ENCODE peak calls at places on chromosomes 11 and 22, in five cellular contexts. K is H54; R is NCI-H1436 treated with DMSO at 0.1 percent for 48 hours; G is activated naive CD8-positive, alpha-beta T cell treated with anti-CD3 and anti-CD28 coated beads, Interleukin-2, amount 10 ng/mL, durations not matched to agents 7 days and 5 days; T is colonic mucosa. F is an unnamed sample.

GRCh38 chr22:23457586-23457985 is 122.5 kb downstream of the IGLL1 start:
- DNase-seq in K (no peak), R (peak), G (no peak), T (no peak), F (no peak)

GRCh38 chr11:10038916-10039315 is 255.1 kb downstream of the SBF2 start:
- DNase-seq in K (no peak), R (no peak), G (no peak), T (no peak), F (no peak)

GRCh38 chr11:76181371-76181770 is 24.9 kb downstream of the WNT11 start:
- DNase-seq in K (no peak), R (no peak), G (no peak), T (no peak), F (no peak)

GRCh38 chr11:119377961-119378667 is 3.4 kb downstream of the USP2 start:
- DNase-seq in K (no peak), R (no peak), G (no peak), T (no peak), F (no peak)

GRCh38 chr11:13663631-13664071 is 4.8 kb upstream of the FAR1 start:
- DNase-seq in K (peak), R (no peak), G (no peak), T (peak), F (peak)

GRCh38 chr22:48197189-48197690 is 1434.8 kb downstream of the TBC1D22A start:
- DNase-seq in K (no peak), R (no peak), G (no peak), T (peak), F (no peak)

GRCh38 chr11:119195680-119196079 is 10.4 kb downstream of the NHERF4 start:
- DNase-seq in K (peak), R (no peak), G (no peak), T (peak), F (no peak)

GRCh38 chr22:24408630-24409029 is 18.8 kb upstream of the ADORA2A start:
- DNase-seq in K (no peak), R (no peak), G (no peak), T (no peak), F (no peak)

GRCh38 chr11:102347526-102348331 is 715 bp downstream of the BIRC2 start:
- DNase-seq in K (no peak), R (no peak), G (no peak), T (peak), F (no peak)

GRCh38 chr11:45058344-45058743 is 88.1 kb upstream of the PRDM11 start:
- DNase-seq in K (no peak), R (no peak), G (no peak), T (no peak), F (no peak)

GRCh38 chr11:119093951-119094815 is 7.5 kb downstream of the DPAGT1 start:
- DNase-seq in K (no peak), R (no peak), G (peak), T (peak), F (no peak)

GRCh38 chr11:1963864-1964263 is 16.7 kb downstream of the MRPL23 start:
- DNase-seq in K (no peak), R (no peak), G (peak), T (no peak), F (no peak)

GRCh38 chr22:41096841-41097240 is 4.4 kb downstream of the EP300 start:
- DNase-seq in K (no peak), R (no peak), G (no peak), T (no peak), F (no peak)

GRCh38 chr11:125504580-125504979 is 8.5 kb upstream of the FEZ1 start:
- DNase-seq in K (no peak), R (no peak), G (no peak), T (no peak), F (no peak)

GRCh38 chr11:63459586-63459985 is 31.4 kb downstream of the PLAAT5 start:
- DNase-seq in K (no peak), R (no peak), G (no peak), T (no peak), F (no peak)

GRCh38 chr22:49894321-49895072 is 23.7 kb downstream of the ALG12 start:
- DNase-seq in K (no peak), R (no peak), G (peak), T (no peak), F (no peak)

GRCh38 chr22:48021946-48022345 is 1259.5 kb downstream of the TBC1D22A start:
- DNase-seq in K (no peak), R (no peak), G (no peak), T (no peak), F (no peak)

GRCh38 chr22:37442537-37442936 is 15.3 kb upstream of the ELFN2 start:
- DNase-seq in K (no peak), R (no peak), G (no peak), T (no peak), F (no peak)

GRCh38 chr22:38177926-38178604 is 3.6 kb downstream of the PLA2G6 start:
- DNase-seq in K (peak), R (no peak), G (no peak), T (peak), F (peak)

GRCh38 chr11:12540913-12541587 is 133.2 kb upstream of the TEAD1 start:
- DNase-seq in K (peak), R (no peak), G (no peak), T (no peak), F (peak)

GRCh38 chr11:11243790-11244469 is 109.1 kb downstream of the CSNK2A3 start:
- DNase-seq in K (no peak), R (peak), G (no peak), T (no peak), F (no peak)

GRCh38 chr11:22349446-22349845 is 11.3 kb downstream of the SLC17A6 start:
- DNase-seq in K (no peak), R (no peak), G (no peak), T (no peak), F (no peak)

GRCh38 chr11:27497284-27497866 is 9.2 kb downstream of the LIN7C start:
- DNase-seq in K (no peak), R (no peak), G (no peak), T (no peak), F (no peak)

GRCh38 chr11:116928102-116928777 is 90.8 kb upstream of the APOA1 start:
- DNase-seq in K (no peak), R (no peak), G (no peak), T (no peak), F (no peak)

GRCh38 chr11:87926250-87926970 is 248.8 kb downstream of the RAB38 start:
- DNase-seq in K (no peak), R (no peak), G (no peak), T (no peak), F (peak)

GRCh38 chr22:24009227-24010017 is 1.7 kb upstream of the CABIN1 start:
- DNase-seq in K (no peak), R (no peak), G (no peak), T (no peak), F (no peak)

GRCh38 chr11:61297341-61297740 is 2.2 kb upstream of the VWCE start:
- DNase-seq in K (no peak), R (no peak), G (no peak), T (no peak), F (no peak)

GRCh38 chr11:69134957-69135356 is 20.8 kb upstream of the SMIM38 start:
- DNase-seq in K (no peak), R (no peak), G (no peak), T (no peak), F (no peak)

GRCh38 chr11:73359341-73359740 is 16.9 kb upstream of the RELT start:
- DNase-seq in K (no peak), R (no peak), G (no peak), T (no peak), F (no peak)

GRCh38 chr11:113350646-113351045 is 36.3 kb downstream of the TTC12 start:
- DNase-seq in K (no peak), R (no peak), G (no peak), T (no peak), F (no peak)

F was measured in HS-27A.